ENCODE peak calls at places on chromosomes 4 and X, in six cellular contexts. One of them, this sample, is unnamed. For H3K9me3, the result is how much of the 10 kb centered on the place peaks cover.

GRCh38 chr4:2248044-2248780 is 6.3 kb upstream of the HAUS3 start:
- DNase-seq in tibial nerve: no peak
- DNase-seq in right cardiac atrium: peak
- DNase-seq in mucosa of descending colon: peak
- DNase-seq in CD4-positive, alpha-beta memory T cell: no peak
- DNase-seq in left lung: peak
- DNase-seq in this sample: no peak

GRCh38 chr4:140637836-140638235 is 69.1 kb upstream of the UCP1 start:
- DNase-seq in left lung: no peak
- DNase-seq in tibial nerve: no peak
- DNase-seq in right cardiac atrium: no peak
- DNase-seq in CD4-positive, alpha-beta memory T cell: no peak
- DNase-seq in mucosa of descending colon: no peak
- DNase-seq in this sample: no peak

GRCh38 chr4:114250439-114250891 is 271.0 kb upstream of the ARSJ start:
- DNase-seq in mucosa of descending colon: no peak
- DNase-seq in CD4-positive, alpha-beta memory T cell: no peak
- DNase-seq in tibial nerve: no peak
- DNase-seq in right cardiac atrium: no peak
- DNase-seq in left lung: no peak
- DNase-seq in this sample: no peak

GRCh38 chr4:177128306-177128705 is 181.4 kb upstream of the NEIL3 start:
- DNase-seq in left lung: no peak
- DNase-seq in CD4-positive, alpha-beta memory T cell: no peak
- DNase-seq in mucosa of descending colon: no peak
- DNase-seq in tibial nerve: no peak
- DNase-seq in right cardiac atrium: no peak
- DNase-seq in this sample: no peak

GRCh38 chr4:87236851-87237250 is 16.4 kb upstream of the KLHL8 start:
- DNase-seq in CD4-positive, alpha-beta memory T cell: no peak
- DNase-seq in tibial nerve: no peak
- DNase-seq in right cardiac atrium: no peak
- DNase-seq in mucosa of descending colon: no peak
- DNase-seq in left lung: no peak
- DNase-seq in this sample: no peak

GRCh38 chr4:123621072-123621705 is 224.6 kb downstream of the SPRY1 start:
- DNase-seq in tibial nerve: no peak
- DNase-seq in right cardiac atrium: no peak
- DNase-seq in mucosa of descending colon: no peak
- DNase-seq in CD4-positive, alpha-beta memory T cell: no peak
- DNase-seq in left lung: no peak
- DNase-seq in this sample: no peak

GRCh38 chr4:121551881-121552280 is 144.9 kb downstream of the ANXA5 start:
- DNase-seq in CD4-positive, alpha-beta memory T cell: no peak
- DNase-seq in tibial nerve: no peak
- DNase-seq in mucosa of descending colon: no peak
- DNase-seq in left lung: no peak
- DNase-seq in right cardiac atrium: no peak
- DNase-seq in this sample: no peak

GRCh38 chr4:41287005-41287404 is 30.3 kb downstream of the UCHL1 start:
- DNase-seq in right cardiac atrium: no peak
- DNase-seq in mucosa of descending colon: no peak
- DNase-seq in left lung: no peak
- DNase-seq in CD4-positive, alpha-beta memory T cell: no peak
- DNase-seq in tibial nerve: no peak
- DNase-seq in this sample: no peak

GRCh38 chr4:160510925-160511324 is 1408.0 kb downstream of the RAPGEF2 start:
- DNase-seq in right cardiac atrium: no peak
- DNase-seq in CD4-positive, alpha-beta memory T cell: no peak
- DNase-seq in left lung: no peak
- DNase-seq in tibial nerve: no peak
- DNase-seq in mucosa of descending colon: no peak
- DNase-seq in this sample: no peak

GRCh38 chr4:147039991-147040575 is 94.4 kb upstream of the TTC29 start:
- DNase-seq in CD4-positive, alpha-beta memory T cell: no peak
- DNase-seq in mucosa of descending colon: no peak
- DNase-seq in tibial nerve: no peak
- DNase-seq in left lung: peak
- DNase-seq in right cardiac atrium: no peak
- DNase-seq in this sample: no peak

GRCh38 chrX:16067886-16068515 is 55.4 kb upstream of the GRPR start:
- DNase-seq in tibial nerve: no peak
- DNase-seq in mucosa of descending colon: no peak
- DNase-seq in CD4-positive, alpha-beta memory T cell: no peak
- DNase-seq in left lung: no peak
- DNase-seq in right cardiac atrium: no peak
- DNase-seq in this sample: no peak

GRCh38 chr4:169225812-169226211 is 44.9 kb downstream of the SH3RF1 start:
- DNase-seq in mucosa of descending colon: no peak
- DNase-seq in left lung: no peak
- DNase-seq in CD4-positive, alpha-beta memory T cell: no peak
- DNase-seq in right cardiac atrium: no peak
- DNase-seq in tibial nerve: no peak
- DNase-seq in this sample: no peak

GRCh38 chr4:113759696-113760093 is 1.8 kb downstream of the CAMK2D start:
- DNase-seq in tibial nerve: no peak
- DNase-seq in CD4-positive, alpha-beta memory T cell: no peak
- DNase-seq in mucosa of descending colon: no peak
- DNase-seq in left lung: no peak
- DNase-seq in right cardiac atrium: no peak
- DNase-seq in this sample: no peak

GRCh38 chrX:262391-262909 is 18.7 kb upstream of the PLCXD1 start:
- DNase-seq in left lung: peak
- DNase-seq in right cardiac atrium: no peak
- DNase-seq in tibial nerve: no peak
- DNase-seq in mucosa of descending colon: peak
- DNase-seq in CD4-positive, alpha-beta memory T cell: no peak
- DNase-seq in this sample: no peak

GRCh38 chr4:109434793-109435080 is 1.1 kb downstream of the SEC24B start:
- DNase-seq in left lung: no peak
- DNase-seq in CD4-positive, alpha-beta memory T cell: no peak
- DNase-seq in mucosa of descending colon: no peak
- DNase-seq in right cardiac atrium: no peak
- DNase-seq in tibial nerve: no peak
- DNase-seq in this sample: no peak

GRCh38 chrX:101022020-101022419 is 29.9 kb downstream of the TRMT2B start:
- DNase-seq in CD4-positive, alpha-beta memory T cell: no peak
- DNase-seq in right cardiac atrium: no peak
- DNase-seq in left lung: no peak
- DNase-seq in mucosa of descending colon: no peak
- DNase-seq in tibial nerve: no peak
- DNase-seq in this sample: no peak

GRCh38 chrX:119887721-119888425 is 7.8 kb upstream of the AKAP14 start:
- DNase-seq in left lung: peak
- DNase-seq in CD4-positive, alpha-beta memory T cell: peak
- DNase-seq in right cardiac atrium: peak
- DNase-seq in tibial nerve: peak
- DNase-seq in mucosa of descending colon: peak
- DNase-seq in this sample: peak

GRCh38 chr4:75512336-75513211 is 1.6 kb downstream of the RCHY1 start:
- DNase-seq in tibial nerve: no peak
- DNase-seq in mucosa of descending colon: no peak
- DNase-seq in right cardiac atrium: no peak
- DNase-seq in CD4-positive, alpha-beta memory T cell: peak
- DNase-seq in left lung: no peak
- DNase-seq in this sample: no peak

GRCh38 chr4:182807346-182807745 is 109.8 kb downstream of the DCTD start:
- DNase-seq in right cardiac atrium: no peak
- DNase-seq in mucosa of descending colon: no peak
- DNase-seq in tibial nerve: no peak
- DNase-seq in CD4-positive, alpha-beta memory T cell: no peak
- DNase-seq in left lung: no peak
- DNase-seq in this sample: no peak

GRCh38 chr4:40608628-40609027 is 21.0 kb downstream of the RBM47 start:
- DNase-seq in right cardiac atrium: no peak
- DNase-seq in left lung: no peak
- DNase-seq in mucosa of descending colon: no peak
- DNase-seq in CD4-positive, alpha-beta memory T cell: no peak
- DNase-seq in tibial nerve: no peak
- DNase-seq in this sample: no peak

GRCh38 chr4:29311231-29311630 is 1408.9 kb upstream of the PCDH7 start:
- DNase-seq in tibial nerve: no peak
- DNase-seq in CD4-positive, alpha-beta memory T cell: no peak
- DNase-seq in right cardiac atrium: no peak
- DNase-seq in left lung: no peak
- DNase-seq in mucosa of descending colon: no peak
- DNase-seq in this sample: no peak

GRCh38 chr4:61628727-61629126 is 428.6 kb downstream of the ADGRL3 start:
- DNase-seq in tibial nerve: no peak
- DNase-seq in CD4-positive, alpha-beta memory T cell: no peak
- DNase-seq in mucosa of descending colon: no peak
- DNase-seq in left lung: no peak
- DNase-seq in right cardiac atrium: no peak
- DNase-seq in this sample: no peak

GRCh38 chrX:107669885-107670628 is 41.7 kb downstream of the PRPS1 start:
- DNase-seq in left lung: no peak
- DNase-seq in mucosa of descending colon: no peak
- DNase-seq in CD4-positive, alpha-beta memory T cell: no peak
- DNase-seq in right cardiac atrium: peak
- DNase-seq in tibial nerve: no peak
- DNase-seq in this sample: no peak

GRCh38 chr4:109703664-109704351 is 563 bp upstream of the CASP6 start:
- DNase-seq in CD4-positive, alpha-beta memory T cell: no peak
- DNase-seq in left lung: no peak
- DNase-seq in right cardiac atrium: no peak
- DNase-seq in mucosa of descending colon: no peak
- DNase-seq in tibial nerve: no peak
- DNase-seq in this sample: no peak

GRCh38 chr4:138804705-138805104 is 210.9 kb upstream of the NOCT start:
- DNase-seq in left lung: no peak
- DNase-seq in tibial nerve: no peak
- DNase-seq in CD4-positive, alpha-beta memory T cell: no peak
- DNase-seq in mucosa of descending colon: no peak
- DNase-seq in right cardiac atrium: no peak
- DNase-seq in this sample: no peak

GRCh38 chr4:98687876-98688275 is 29.5 kb upstream of the TSPAN5 start:
- DNase-seq in tibial nerve: no peak
- DNase-seq in left lung: no peak
- DNase-seq in right cardiac atrium: no peak
- DNase-seq in mucosa of descending colon: no peak
- DNase-seq in CD4-positive, alpha-beta memory T cell: no peak
- DNase-seq in this sample: no peak

GRCh38 chr4:159174645-159175147 is 71.8 kb downstream of the RAPGEF2 start:
- DNase-seq in CD4-positive, alpha-beta memory T cell: no peak
- DNase-seq in left lung: no peak
- DNase-seq in right cardiac atrium: no peak
- DNase-seq in tibial nerve: no peak
- DNase-seq in mucosa of descending colon: no peak
- DNase-seq in this sample: no peak

GRCh38 chr4:39422247-39422646 is 15.5 kb downstream of the KLB start:
- DNase-seq in right cardiac atrium: no peak
- DNase-seq in left lung: no peak
- DNase-seq in tibial nerve: no peak
- DNase-seq in mucosa of descending colon: no peak
- DNase-seq in CD4-positive, alpha-beta memory T cell: no peak
- DNase-seq in this sample: no peak

GRCh38 chr4:82381235-82381634 is 7.4 kb upstream of the HNRNPD start:
- DNase-seq in tibial nerve: no peak
- DNase-seq in left lung: no peak
- DNase-seq in CD4-positive, alpha-beta memory T cell: no peak
- DNase-seq in right cardiac atrium: no peak
- DNase-seq in mucosa of descending colon: no peak
- DNase-seq in this sample: no peak
- H3K9me3 ChIP-seq in tibial nerve: under half
- H3K9me3 ChIP-seq in left lung: under half
- H3K9me3 ChIP-seq in CD4-positive, alpha-beta memory T cell: under half
- H3K9me3 ChIP-seq in right cardiac atrium: under half
- H3K9me3 ChIP-seq in mucosa of descending colon: under half
- H3K9me3 ChIP-seq in this sample: under half

GRCh38 chr4:10856271-10856670 is 171.7 kb upstream of the CLNK start:
- DNase-seq in mucosa of descending colon: no peak
- DNase-seq in CD4-positive, alpha-beta memory T cell: no peak
- DNase-seq in right cardiac atrium: no peak
- DNase-seq in left lung: no peak
- DNase-seq in tibial nerve: no peak
- DNase-seq in this sample: no peak
- H3K9me3 ChIP-seq in mucosa of descending colon: under half
- H3K9me3 ChIP-seq in CD4-positive, alpha-beta memory T cell: under half
- H3K9me3 ChIP-seq in right cardiac atrium: under half
- H3K9me3 ChIP-seq in left lung: under half
- H3K9me3 ChIP-seq in tibial nerve: under half
- H3K9me3 ChIP-seq in this sample: under half

GRCh38 chr4:188091-188490 is 63.8 kb downstream of the ZNF718 start:
- DNase-seq in tibial nerve: no peak
- DNase-seq in right cardiac atrium: no peak
- DNase-seq in left lung: no peak
- DNase-seq in mucosa of descending colon: no peak
- DNase-seq in CD4-positive, alpha-beta memory T cell: no peak
- DNase-seq in this sample: no peak
- H3K9me3 ChIP-seq in tibial nerve: half or more
- H3K9me3 ChIP-seq in right cardiac atrium: under half
- H3K9me3 ChIP-seq in left lung: under half
- H3K9me3 ChIP-seq in mucosa of descending colon: half or more
- H3K9me3 ChIP-seq in CD4-positive, alpha-beta memory T cell: under half
- H3K9me3 ChIP-seq in this sample: under half

DNA sequence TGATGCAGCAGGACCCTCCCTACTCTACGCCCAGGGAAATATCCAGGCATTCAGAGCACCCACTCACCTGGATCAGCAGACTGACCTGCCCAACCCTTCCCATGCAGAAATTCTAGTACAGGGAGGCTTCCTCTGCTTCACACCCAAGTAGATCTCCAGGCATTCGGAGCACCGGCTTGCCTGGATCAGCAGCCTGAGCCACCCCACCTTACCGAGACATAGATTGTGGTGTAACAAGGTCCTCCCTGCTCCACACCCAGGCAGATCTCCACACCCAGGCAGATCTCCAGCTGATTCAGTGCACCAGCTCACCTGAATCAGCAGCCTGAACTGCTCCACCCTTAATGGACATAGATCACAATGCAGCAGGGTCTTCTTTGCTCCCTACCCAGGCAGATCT is 215.1 kb upstream of the CPEB2 start:
- DNase-seq in tibial nerve: no peak
- DNase-seq in right cardiac atrium: no peak
- DNase-seq in left lung: no peak
- DNase-seq in mucosa of descending colon: no peak
- DNase-seq in CD4-positive, alpha-beta memory T cell: no peak
- DNase-seq in this sample: no peak
- H3K9me3 ChIP-seq in tibial nerve: under half
- H3K9me3 ChIP-seq in right cardiac atrium: under half
- H3K9me3 ChIP-seq in left lung: under half
- H3K9me3 ChIP-seq in mucosa of descending colon: under half
- H3K9me3 ChIP-seq in CD4-positive, alpha-beta memory T cell: under half
- H3K9me3 ChIP-seq in this sample: under half

GRCh38 chrX:13066391-13066790 is 22.0 kb upstream of the FAM9C start:
- DNase-seq in left lung: no peak
- DNase-seq in tibial nerve: no peak
- DNase-seq in right cardiac atrium: no peak
- DNase-seq in CD4-positive, alpha-beta memory T cell: no peak
- DNase-seq in mucosa of descending colon: no peak
- DNase-seq in this sample: no peak
- H3K9me3 ChIP-seq in left lung: under half
- H3K9me3 ChIP-seq in tibial nerve: under half
- H3K9me3 ChIP-seq in right cardiac atrium: under half
- H3K9me3 ChIP-seq in CD4-positive, alpha-beta memory T cell: under half
- H3K9me3 ChIP-seq in mucosa of descending colon: under half
- H3K9me3 ChIP-seq in this sample: under half

This sample was measured in T-helper 17 cell.